ENCODE peak calls at places on chromosome 4, in six cellular contexts. One of them, this sample, is unnamed. For H3K27me3, the result is how much of the 10 kb centered on the place peaks cover.

GRCh38 chr4:52824603-52825310 is 37.4 kb upstream of the RASL11B start:
- DNase-seq in neural progenitor cell: peak
- DNase-seq in hepatocyte: peak
- DNase-seq in fibroblast of lung: peak
- DNase-seq in MM.1S: no peak
- DNase-seq in PC-9: no peak
- DNase-seq in this sample: no peak

GRCh38 chr4:54439831-54440243 is 210.7 kb downstream of the PDGFRA start:
- DNase-seq in neural progenitor cell: peak
- DNase-seq in hepatocyte: no peak
- DNase-seq in fibroblast of lung: peak
- DNase-seq in MM.1S: no peak
- DNase-seq in PC-9: no peak
- DNase-seq in this sample: no peak

GRCh38 chr4:124322234-124322831 is 390.2 kb downstream of the ANKRD50 start:
- DNase-seq in neural progenitor cell: peak
- DNase-seq in hepatocyte: peak
- DNase-seq in fibroblast of lung: peak
- DNase-seq in MM.1S: peak
- DNase-seq in PC-9: no peak
- DNase-seq in this sample: no peak

GRCh38 chr4:14908635-14909034 is 93.6 kb upstream of the CPEB2 start:
- DNase-seq in neural progenitor cell: no peak
- DNase-seq in hepatocyte: no peak
- DNase-seq in fibroblast of lung: peak
- DNase-seq in MM.1S: peak
- DNase-seq in PC-9: peak
- DNase-seq in this sample: no peak

GRCh38 chr4:156193800-156194199 is 240.1 kb upstream of the CTSO start:
- DNase-seq in neural progenitor cell: no peak
- DNase-seq in hepatocyte: no peak
- DNase-seq in fibroblast of lung: peak
- DNase-seq in MM.1S: peak
- DNase-seq in PC-9: no peak
- DNase-seq in this sample: no peak

GRCh38 chr4:89724716-89725115 is 112.2 kb downstream of the SNCA start:
- DNase-seq in neural progenitor cell: no peak
- DNase-seq in hepatocyte: no peak
- DNase-seq in fibroblast of lung: peak
- DNase-seq in MM.1S: no peak
- DNase-seq in PC-9: no peak
- DNase-seq in this sample: no peak

GRCh38 chr4:160233141-160233540 is 1130.3 kb downstream of the RAPGEF2 start:
- DNase-seq in neural progenitor cell: peak
- DNase-seq in hepatocyte: no peak
- DNase-seq in fibroblast of lung: no peak
- DNase-seq in MM.1S: no peak
- DNase-seq in PC-9: no peak
- DNase-seq in this sample: no peak

GRCh38 chr4:76781698-76782595 is 116.0 kb downstream of the SOWAHB start:
- DNase-seq in neural progenitor cell: no peak
- DNase-seq in hepatocyte: no peak
- DNase-seq in fibroblast of lung: peak
- DNase-seq in MM.1S: peak
- DNase-seq in PC-9: no peak
- DNase-seq in this sample: no peak

GRCh38 chr4:52822583-52823477 is 39.3 kb upstream of the RASL11B start:
- DNase-seq in neural progenitor cell: no peak
- DNase-seq in hepatocyte: no peak
- DNase-seq in fibroblast of lung: peak
- DNase-seq in MM.1S: no peak
- DNase-seq in PC-9: peak
- DNase-seq in this sample: no peak

GRCh38 chr4:70277121-70277520 is 34.7 kb downstream of the CSN3 start:
- DNase-seq in neural progenitor cell: no peak
- DNase-seq in hepatocyte: no peak
- DNase-seq in fibroblast of lung: no peak
- DNase-seq in MM.1S: no peak
- DNase-seq in PC-9: no peak
- DNase-seq in this sample: no peak

GRCh38 chr4:87465739-87466366 is 43.5 kb downstream of the NUDT9 start:
- DNase-seq in neural progenitor cell: peak
- DNase-seq in hepatocyte: peak
- DNase-seq in fibroblast of lung: peak
- DNase-seq in MM.1S: peak
- DNase-seq in PC-9: no peak
- DNase-seq in this sample: no peak

GRCh38 chr4:1502976-1503375 is 96.7 kb upstream of the NKX1-1 start:
- DNase-seq in neural progenitor cell: no peak
- DNase-seq in hepatocyte: no peak
- DNase-seq in fibroblast of lung: no peak
- DNase-seq in MM.1S: no peak
- DNase-seq in PC-9: no peak
- DNase-seq in this sample: no peak

GRCh38 chr4:185792384-185793146 is 19.4 kb downstream of the SORBS2 start:
- DNase-seq in neural progenitor cell: peak
- DNase-seq in hepatocyte: peak
- DNase-seq in fibroblast of lung: peak
- DNase-seq in MM.1S: no peak
- DNase-seq in PC-9: peak
- DNase-seq in this sample: no peak

GRCh38 chr4:77025643-77026321 is 50.0 kb downstream of the CCNI start:
- DNase-seq in neural progenitor cell: no peak
- DNase-seq in hepatocyte: no peak
- DNase-seq in fibroblast of lung: peak
- DNase-seq in MM.1S: no peak
- DNase-seq in PC-9: no peak
- DNase-seq in this sample: no peak

GRCh38 chr4:44931720-44932119 is 205.4 kb upstream of the GNPDA2 start:
- DNase-seq in neural progenitor cell: no peak
- DNase-seq in hepatocyte: no peak
- DNase-seq in fibroblast of lung: no peak
- DNase-seq in MM.1S: no peak
- DNase-seq in PC-9: no peak
- DNase-seq in this sample: no peak

GRCh38 chr4:9898596-9899345 is 117.3 kb downstream of the DRD5 start:
- DNase-seq in neural progenitor cell: peak
- DNase-seq in hepatocyte: peak
- DNase-seq in fibroblast of lung: no peak
- DNase-seq in MM.1S: no peak
- DNase-seq in PC-9: no peak
- DNase-seq in this sample: peak

GRCh38 chr4:108152980-108153379 is 15.8 kb downstream of the LEF1 start:
- DNase-seq in neural progenitor cell: no peak
- DNase-seq in hepatocyte: no peak
- DNase-seq in fibroblast of lung: no peak
- DNase-seq in MM.1S: no peak
- DNase-seq in PC-9: no peak
- DNase-seq in this sample: no peak

GRCh38 chr4:89492476-89493110 is 185.0 kb upstream of the GPRIN3 start:
- DNase-seq in neural progenitor cell: no peak
- DNase-seq in hepatocyte: no peak
- DNase-seq in fibroblast of lung: peak
- DNase-seq in MM.1S: no peak
- DNase-seq in PC-9: no peak
- DNase-seq in this sample: no peak

GRCh38 chr4:10183462-10183861 is 66.9 kb upstream of the WDR1 start:
- DNase-seq in neural progenitor cell: no peak
- DNase-seq in hepatocyte: no peak
- DNase-seq in fibroblast of lung: no peak
- DNase-seq in MM.1S: no peak
- DNase-seq in PC-9: no peak
- DNase-seq in this sample: no peak

GRCh38 chr4:36322921-36323354 is 41.5 kb downstream of the DTHD1 start:
- DNase-seq in neural progenitor cell: no peak
- DNase-seq in hepatocyte: no peak
- DNase-seq in fibroblast of lung: no peak
- DNase-seq in MM.1S: no peak
- DNase-seq in PC-9: no peak
- DNase-seq in this sample: peak

GRCh38 chr4:126405369-126405982 is 1090.7 kb downstream of the FAT4 start:
- DNase-seq in neural progenitor cell: peak
- DNase-seq in hepatocyte: no peak
- DNase-seq in fibroblast of lung: peak
- DNase-seq in MM.1S: peak
- DNase-seq in PC-9: no peak
- DNase-seq in this sample: no peak

GRCh38 chr4:81786063-81786763 is 314.5 kb upstream of the RASGEF1B start:
- DNase-seq in neural progenitor cell: no peak
- DNase-seq in hepatocyte: peak
- DNase-seq in fibroblast of lung: no peak
- DNase-seq in MM.1S: peak
- DNase-seq in PC-9: no peak
- DNase-seq in this sample: no peak

GRCh38 chr4:137635108-137635507 is 102.8 kb upstream of the PCDH18 start:
- DNase-seq in neural progenitor cell: no peak
- DNase-seq in hepatocyte: no peak
- DNase-seq in fibroblast of lung: no peak
- DNase-seq in MM.1S: no peak
- DNase-seq in PC-9: no peak
- DNase-seq in this sample: no peak

GRCh38 chr4:119930546-119930945 is 136.1 kb downstream of the MAD2L1 start:
- DNase-seq in neural progenitor cell: no peak
- DNase-seq in hepatocyte: no peak
- DNase-seq in fibroblast of lung: peak
- DNase-seq in MM.1S: no peak
- DNase-seq in PC-9: no peak
- DNase-seq in this sample: no peak

GRCh38 chr4:182140547-182140946 is 102.7 kb upstream of the TENM3 start:
- DNase-seq in neural progenitor cell: no peak
- DNase-seq in hepatocyte: no peak
- DNase-seq in fibroblast of lung: no peak
- DNase-seq in MM.1S: no peak
- DNase-seq in PC-9: no peak
- DNase-seq in this sample: no peak
- H3K27me3 ChIP-seq in neural progenitor cell: under half
- H3K27me3 ChIP-seq in hepatocyte: under half
- H3K27me3 ChIP-seq in fibroblast of lung: under half
- H3K27me3 ChIP-seq in MM.1S: under half
- H3K27me3 ChIP-seq in PC-9: under half
- H3K27me3 ChIP-seq in this sample: under half

GRCh38 chr4:176780995-176781738 is 11.6 kb downstream of the VEGFC start:
- DNase-seq in neural progenitor cell: no peak
- DNase-seq in hepatocyte: no peak
- DNase-seq in fibroblast of lung: peak
- DNase-seq in MM.1S: no peak
- DNase-seq in PC-9: peak
- DNase-seq in this sample: no peak
- H3K4me2 ChIP-seq in neural progenitor cell: no peak
- H3K4me2 ChIP-seq in hepatocyte: no peak
- H3K4me2 ChIP-seq in fibroblast of lung: peak
- H3K4me2 ChIP-seq in MM.1S: no peak
- H3K4me2 ChIP-seq in PC-9: peak
- H3K4me2 ChIP-seq in this sample: no peak

DNA sequence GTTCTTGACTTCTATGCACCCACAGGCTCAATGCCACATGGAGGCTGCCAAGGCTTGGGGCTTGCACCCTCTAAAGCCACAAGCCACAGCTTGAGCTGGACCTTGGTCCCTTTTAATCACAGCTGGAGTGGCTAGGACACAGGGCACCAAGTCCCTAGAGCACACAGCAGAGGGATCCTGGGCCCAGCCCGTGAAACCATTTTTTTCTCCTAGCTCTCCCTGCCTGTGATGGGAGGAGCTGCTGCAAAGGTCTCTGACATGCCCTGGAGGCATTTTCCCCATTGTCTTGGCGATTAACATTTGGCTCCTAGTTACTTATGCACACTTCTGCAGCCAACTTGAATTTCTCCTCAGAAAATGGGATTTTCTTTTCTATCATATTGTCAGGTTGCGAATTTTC is 410.9 kb downstream of the GRID2 start:
- DNase-seq in neural progenitor cell: no peak
- DNase-seq in hepatocyte: no peak
- DNase-seq in fibroblast of lung: no peak
- DNase-seq in MM.1S: no peak
- DNase-seq in PC-9: no peak
- DNase-seq in this sample: no peak
- H3K27me3 ChIP-seq in neural progenitor cell: under half
- H3K27me3 ChIP-seq in hepatocyte: under half
- H3K27me3 ChIP-seq in fibroblast of lung: under half
- H3K27me3 ChIP-seq in MM.1S: under half
- H3K27me3 ChIP-seq in PC-9: under half
- H3K27me3 ChIP-seq in this sample: under half

GRCh38 chr4:125359363-125359762 is 44.6 kb downstream of the FAT4 start:
- DNase-seq in neural progenitor cell: no peak
- DNase-seq in hepatocyte: no peak
- DNase-seq in fibroblast of lung: no peak
- DNase-seq in MM.1S: no peak
- DNase-seq in PC-9: no peak
- DNase-seq in this sample: no peak
- H3K4me2 ChIP-seq in neural progenitor cell: peak
- H3K4me2 ChIP-seq in hepatocyte: no peak
- H3K4me2 ChIP-seq in fibroblast of lung: no peak
- H3K4me2 ChIP-seq in MM.1S: no peak
- H3K4me2 ChIP-seq in PC-9: no peak
- H3K4me2 ChIP-seq in this sample: no peak

GRCh38 chr4:182391111-182391684 is 148.0 kb downstream of the TENM3 start:
- DNase-seq in neural progenitor cell: no peak
- DNase-seq in hepatocyte: no peak
- DNase-seq in fibroblast of lung: no peak
- DNase-seq in MM.1S: no peak
- DNase-seq in PC-9: no peak
- DNase-seq in this sample: no peak
- H3K27me3 ChIP-seq in neural progenitor cell: under half
- H3K27me3 ChIP-seq in hepatocyte: under half
- H3K27me3 ChIP-seq in fibroblast of lung: under half
- H3K27me3 ChIP-seq in MM.1S: under half
- H3K27me3 ChIP-seq in PC-9: under half
- H3K27me3 ChIP-seq in this sample: under half

DNA sequence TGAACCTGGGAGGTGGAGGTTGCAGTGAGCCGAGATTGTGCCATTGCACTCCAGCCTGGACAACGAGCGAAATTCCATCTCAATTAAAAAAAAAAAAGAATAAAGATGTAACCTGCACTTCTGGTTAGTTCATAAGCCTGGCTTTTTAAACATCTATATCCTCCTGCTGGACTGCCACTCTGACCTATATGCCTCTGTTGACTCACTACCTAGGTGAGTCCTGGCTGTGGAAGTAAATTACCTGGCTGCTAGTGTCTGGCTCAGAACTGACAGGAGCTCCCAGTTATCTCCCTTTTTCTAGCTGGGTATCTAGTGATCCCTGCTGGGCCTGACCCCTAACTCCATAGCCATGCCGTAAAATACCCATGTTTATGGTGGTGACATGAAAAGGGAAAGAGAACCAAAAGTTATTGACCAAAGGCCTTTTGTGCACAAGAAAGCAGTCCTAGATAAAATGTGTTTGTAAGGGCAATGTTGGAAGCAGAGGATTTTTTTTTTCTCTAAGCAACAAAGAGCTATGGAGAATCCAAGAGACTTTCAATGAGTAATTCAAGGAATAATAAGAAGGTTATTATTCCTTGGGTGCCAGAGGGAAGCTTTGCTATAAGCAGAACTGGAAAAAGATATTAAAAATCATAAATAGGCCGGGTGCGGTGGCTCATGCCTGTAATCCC is 10.4 kb upstream of the G3BP2 start:
- DNase-seq in neural progenitor cell: no peak
- DNase-seq in hepatocyte: peak
- DNase-seq in fibroblast of lung: no peak
- DNase-seq in MM.1S: no peak
- DNase-seq in PC-9: no peak
- DNase-seq in this sample: no peak
- H3K4me2 ChIP-seq in neural progenitor cell: no peak
- H3K4me2 ChIP-seq in hepatocyte: no peak
- H3K4me2 ChIP-seq in fibroblast of lung: no peak
- H3K4me2 ChIP-seq in MM.1S: no peak
- H3K4me2 ChIP-seq in PC-9: no peak
- H3K4me2 ChIP-seq in this sample: no peak

This sample was measured in DND-41.